ENCODE peak calls at places on chromosomes 7 and 10, in four cellular contexts. M, U, B and R are unnamed samples.

GRCh38 chr10:3424102-3424803 is 251.7 kb upstream of the PITRM1 start:
- DNase-seq in M (no peak), B (no peak), U (peak), R (no peak)

GRCh38 chr10:22246680-22247391 is 29.0 kb upstream of the EBLN1 start:
- DNase-seq in B (no peak), M (peak), U (peak), R (no peak)

GRCh38 chr7:17822557-17823173 is 117.6 kb downstream of the SNX13 start:
- DNase-seq in B (no peak), U (no peak), M (no peak), R (peak)

GRCh38 chr10:69425513-69426298 is 9.0 kb upstream of the TACR2 start:
- DNase-seq in M (peak), B (no peak), U (no peak), R (no peak)

GRCh38 chr7:27745064-27745583 is 5.2 kb downstream of the TAX1BP1 start:
- DNase-seq in U (peak), M (peak), B (no peak), R (peak)

GRCh38 chr7:126605553-126605952 is 647.2 kb downstream of the GRM8 start:
- DNase-seq in M (no peak), B (no peak), U (no peak), R (no peak)

GRCh38 chr7:138254444-138254843 is 178.2 kb downstream of the AKR1D1 start:
- DNase-seq in M (no peak), U (peak), B (no peak), R (no peak)

GRCh38 chr10:123194056-123194455 is 39.9 kb downstream of the BUB3 start:
- DNase-seq in U (no peak), B (no peak), M (no peak), R (no peak)

GRCh38 chr7:12067156-12067831 is 143.8 kb upstream of the TMEM106B start:
- DNase-seq in U (peak), M (peak), B (peak), R (peak)

GRCh38 chr10:3477683-3478082 is 305.1 kb upstream of the PITRM1 start:
- DNase-seq in B (peak), M (no peak), U (no peak), R (no peak)

GRCh38 chr10:52249850-52250395 is 64.2 kb upstream of the DKK1 start:
- DNase-seq in U (no peak), B (no peak), M (no peak), R (no peak)

GRCh38 chr10:7300327-7300726 is 110.5 kb downstream of the SFMBT2 start:
- DNase-seq in M (no peak), U (no peak), B (no peak), R (no peak)

GRCh38 chr7:100111914-100112313 is 7.2 kb downstream of the TAF6 start:
- DNase-seq in U (no peak), M (no peak), B (no peak), R (no peak)
- TF ChIP-seq FOXK2 in U (no peak), M (no peak), B (no peak), R (no peak)

GRCh38 chr10:120945801-120946302 is 94.7 kb downstream of the WDR11 start:
- DNase-seq in U (no peak), B (no peak), M (no peak), R (no peak)

GRCh38 chr10:120943542-120943941 is 92.4 kb downstream of the WDR11 start:
- DNase-seq in U (no peak), M (no peak), B (no peak), R (no peak)

GRCh38 chr10:120942806-120943413 is 91.7 kb downstream of the WDR11 start:
- DNase-seq in U (peak), B (peak), M (peak), R (peak)

GRCh38 chr10:120945182-120945581 is 94.0 kb downstream of the WDR11 start:
- DNase-seq in M (no peak), B (no peak), U (no peak), R (no peak)

DNA sequence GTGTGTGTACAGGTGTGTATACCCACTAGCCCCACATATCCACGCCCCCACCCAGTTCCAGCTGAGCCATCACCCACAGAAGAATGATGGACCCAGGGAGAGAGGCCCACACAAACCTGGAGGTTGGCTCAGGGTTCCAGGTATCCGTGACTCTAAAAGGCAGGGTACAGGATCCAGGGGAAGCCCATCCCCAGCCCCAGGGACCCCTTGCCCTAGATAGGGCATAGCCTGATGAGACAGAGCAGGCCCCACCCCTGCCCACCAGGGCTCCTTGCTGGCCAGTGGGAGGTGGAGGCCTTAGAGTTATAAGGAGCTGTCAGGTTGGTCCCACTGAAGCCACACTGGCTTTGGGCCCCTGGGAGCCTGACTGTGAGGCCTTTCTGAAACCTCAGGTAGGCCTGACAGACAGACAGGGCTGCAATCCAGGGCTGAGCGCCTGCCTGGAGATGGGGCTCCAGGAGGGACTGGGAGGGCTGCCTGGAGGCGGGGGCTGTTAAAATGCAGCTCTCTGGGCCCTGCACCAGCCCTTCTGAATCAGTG is 93.5 kb downstream of the WDR11 start:
- DNase-seq in U (no peak), B (no peak), M (no peak), R (no peak)
- TF ChIP-seq TARDBP in U (no peak), B (no peak), M (no peak), R (no peak)

GRCh38 chr10:58414270-58415041 is 29.2 kb downstream of the TFAM start:
- DNase-seq in M (peak), U (peak), B (no peak), R (peak)
- TF ChIP-seq FOXK2 in M (no peak), U (no peak), B (no peak), R (no peak)

DNA sequence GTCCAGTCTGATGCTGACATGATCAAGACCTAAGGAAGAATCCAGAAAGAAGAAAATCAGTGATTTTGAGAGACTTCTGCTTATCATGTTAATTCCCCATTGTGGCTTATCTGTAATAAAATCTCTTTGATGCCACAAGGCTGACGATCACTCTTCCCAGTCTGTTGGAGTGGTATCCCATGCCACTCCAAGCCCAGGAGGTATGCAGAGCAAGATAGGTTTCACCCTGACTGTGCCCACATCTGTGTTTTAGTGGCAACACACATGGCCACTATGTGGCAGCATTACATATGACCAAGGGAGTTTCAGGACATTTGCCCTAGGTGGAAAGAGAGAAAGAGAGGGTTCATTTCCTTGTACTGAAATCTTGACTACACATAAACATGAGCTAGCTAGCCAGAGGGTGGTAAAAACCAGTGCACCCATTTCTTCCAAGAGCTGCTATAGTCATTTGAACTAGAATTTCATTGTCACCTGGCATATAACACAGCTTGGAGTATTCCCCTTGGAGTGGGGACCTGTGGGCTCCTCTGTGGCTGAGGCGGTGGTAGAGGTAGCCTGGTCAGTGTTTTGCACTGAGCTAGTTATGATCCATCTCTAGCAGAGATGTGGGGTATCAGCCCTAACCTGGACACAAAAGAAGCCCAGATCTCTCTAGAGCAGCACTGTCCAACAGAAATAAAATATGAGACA is 20.8 kb downstream of the LAMB4 start:
- DNase-seq in U (no peak), B (no peak), M (peak), R (no peak)
- TF ChIP-seq TARDBP in U (no peak), B (no peak), M (no peak), R (no peak)

GRCh38 chr10:18822156-18822555 is 162.9 kb downstream of the ARL5B start:
- DNase-seq in B (no peak), U (peak), M (peak), R (peak)
- TF ChIP-seq FOXK2 in B (no peak), U (no peak), M (no peak), R (no peak)

GRCh38 chr10:14074062-14074884 is 256.5 kb downstream of the FRMD4A start:
- DNase-seq in M (peak), U (no peak), B (no peak), R (peak)
- TF ChIP-seq TARDBP in M (no peak), U (no peak), B (no peak), R (no peak)

GRCh38 chr10:131092876-131093275 is 218.6 kb downstream of the TCERG1L start:
- DNase-seq in U (no peak), M (no peak), B (no peak), R (no peak)

GRCh38 chr10:131093346-131093745 is 218.2 kb downstream of the TCERG1L start:
- DNase-seq in B (no peak), M (no peak), U (no peak), R (no peak)

GRCh38 chr10:131095109-131095580 is 216.4 kb downstream of the TCERG1L start:
- DNase-seq in B (no peak), U (no peak), M (no peak), R (no peak)

GRCh38 chr10:131094406-131095108 is 217.0 kb downstream of the TCERG1L start:
- DNase-seq in M (no peak), B (no peak), U (no peak), R (no peak)

GRCh38 chr10:131093795-131094366 is 217.6 kb downstream of the TCERG1L start:
- DNase-seq in M (no peak), B (no peak), U (no peak), R (no peak)
- TF ChIP-seq FOXK2 in M (no peak), B (no peak), U (no peak), R (no peak)

DNA sequence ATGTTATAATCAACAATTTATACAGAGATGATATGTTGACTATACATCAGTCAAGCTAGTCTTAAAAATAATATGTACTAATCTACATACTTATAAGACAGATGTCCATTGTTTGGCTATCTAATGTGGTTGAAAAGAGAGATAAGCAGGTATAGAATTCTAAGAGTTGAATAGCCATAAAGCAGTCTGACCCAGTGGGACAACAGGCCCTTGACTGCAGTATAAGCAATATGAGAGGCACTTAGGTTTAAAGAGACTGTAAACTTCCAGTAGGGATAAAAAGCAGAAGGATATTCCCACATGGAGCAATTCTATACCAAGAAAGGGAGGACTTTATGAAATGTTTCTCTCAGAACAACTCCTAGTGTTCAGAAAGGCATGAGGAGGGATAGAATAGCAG is 139.3 kb downstream of the ELAPOR2 start:
- DNase-seq in B (no peak), M (no peak), U (no peak), R (peak)
- TF ChIP-seq TARDBP in B (no peak), M (no peak), U (no peak), R (no peak)

GRCh38 chr10:5775705-5776104 is 37.5 kb downstream of the GDI2 start:
- DNase-seq in M (no peak), B (no peak), U (no peak), R (no peak)

GRCh38 chr10:5776150-5776880 is 36.9 kb downstream of the GDI2 start:
- DNase-seq in B (no peak), M (no peak), U (no peak), R (peak)

GRCh38 chr10:5774987-5775386 is 38.2 kb downstream of the GDI2 start:
- DNase-seq in U (no peak), B (no peak), M (no peak), R (no peak)

GRCh38 chr10:5779753-5780152 is 33.5 kb downstream of the GDI2 start:
- DNase-seq in M (no peak), U (no peak), B (no peak), R (no peak)

DNA sequence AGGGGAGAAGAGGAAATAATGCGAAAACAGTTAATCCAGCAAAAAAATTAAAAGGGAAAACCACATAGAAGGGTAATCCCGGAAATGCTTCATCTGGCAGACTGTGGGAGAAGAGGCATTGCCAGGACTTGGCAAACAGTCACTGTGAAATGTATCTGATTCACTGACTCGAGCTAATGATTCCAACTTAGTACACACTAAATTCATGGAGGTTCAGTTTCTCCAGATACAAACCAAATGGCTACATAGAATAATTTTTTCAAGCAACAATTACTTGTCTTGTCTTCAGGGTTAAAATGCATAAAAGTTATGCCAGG is 36.4 kb downstream of the GDI2 start:
- DNase-seq in M (no peak), B (no peak), U (no peak), R (no peak)
- TF ChIP-seq FOXK2 in M (no peak), B (no peak), U (no peak), R (no peak)